ENCODE peak calls at places on chromosome 11, in nine cellular contexts. G is iris pigment epithelial cell; E is AG08395; L is nucleus accumbens; F is BE2C; U is HEK293T; C is mesothelial cell of epicardium; X is natural killer cell treated with Interleukin-12 subunit alpha and Interleukin-12 subunit beta and Interleukin-15 and Interleukin-18, amount 100 ng/mL, for 72 hours; J is suprapubic skin. Z is an unnamed sample.
A peak's percentile ranks its signal among the peaks of the same experiment; 100 is the strongest.

GRCh38 chr11:60973699-60974098 is 2.2 kb downstream of the CD6 start:
- DNase-seq in F (no peak), E (no peak), X (no peak), J (peak; percentile 17), U (no peak), G (no peak), L (no peak), C (no peak), Z (no peak)

GRCh38 chr11:10026514-10026913 is 267.5 kb downstream of the SBF2 start:
- DNase-seq in L (no peak), F (no peak), U (no peak), G (peak; percentile 84), C (no peak), X (no peak), J (no peak), E (peak; percentile 6), Z (no peak)

GRCh38 chr11:1305063-1305495 is 4.4 kb downstream of the TOLLIP start:
- DNase-seq in F (no peak), E (no peak), J (peak; percentile 60), C (no peak), G (no peak), U (no peak), L (no peak), X (no peak), Z (no peak)

GRCh38 chr11:78653294-78653909 is 78.7 kb upstream of the NARS2 start:
- DNase-seq in C (no peak), F (no peak), E (no peak), L (no peak), U (no peak), J (no peak), G (no peak), X (no peak), Z (no peak)

GRCh38 chr11:74085542-74085892 is 76.6 kb upstream of the UCP3 start:
- DNase-seq in E (no peak), G (peak; percentile 63), X (no peak), U (no peak), F (no peak), C (no peak), L (no peak), J (no peak), Z (peak; percentile 11)

GRCh38 chr11:80702264-80702663 is 1261.4 kb upstream of the TENM4 start:
- DNase-seq in X (no peak), F (no peak), E (no peak), J (no peak), U (no peak), L (no peak), G (no peak), C (no peak), Z (no peak)

GRCh38 chr11:69443968-69444364 is 37.5 kb upstream of the LINC01488 start:
- DNase-seq in C (no peak), E (peak; percentile 25), G (peak; percentile 59), X (no peak), U (no peak), F (no peak), L (no peak), J (no peak), Z (no peak)

GRCh38 chr11:94030059-94030458 is 8.9 kb downstream of the HEPHL1 start:
- DNase-seq in G (no peak), U (no peak), C (no peak), J (no peak), L (no peak), E (no peak), F (no peak), X (no peak), Z (no peak)

GRCh38 chr11:110319501-110319900 is 23.1 kb upstream of the RDX start:
- DNase-seq in E (no peak), G (no peak), X (no peak), J (no peak), F (no peak), L (no peak), C (no peak), U (no peak), Z (no peak)

GRCh38 chr11:34332524-34332923 is 25.3 kb downstream of the ABTB2 start:
- DNase-seq in J (no peak), G (no peak), U (no peak), X (no peak), C (no peak), E (no peak), F (no peak), L (no peak), Z (no peak)

GRCh38 chr11:75780888-75781287 is 12.3 kb downstream of the DGAT2 start:
- DNase-seq in E (no peak), C (no peak), F (no peak), L (no peak), X (peak; percentile 44), J (no peak), G (no peak), U (no peak), Z (no peak)

GRCh38 chr11:102061276-102061675 is 14.0 kb downstream of the CFAP300 start:
- DNase-seq in U (peak; percentile 36), G (peak; percentile 25), F (no peak), E (peak; percentile 2), C (no peak), X (no peak), L (no peak), J (no peak), Z (no peak)

GRCh38 chr11:113644605-113645004 is 61.5 kb downstream of the TMPRSS5 start:
- DNase-seq in L (no peak), X (no peak), C (no peak), J (no peak), G (no peak), U (no peak), E (no peak), F (peak; percentile 77), Z (no peak)

GRCh38 chr11:113689711-113690618 is 16.1 kb downstream of the TMPRSS5 start:
- DNase-seq in J (no peak), F (no peak), X (no peak), L (no peak), E (no peak), C (no peak), U (no peak), G (no peak), Z (no peak)

GRCh38 chr11:122392508-122392907 is 263.0 kb upstream of the UBASH3B start:
- DNase-seq in X (no peak), C (no peak), G (no peak), U (no peak), E (no peak), J (no peak), F (no peak), L (no peak), Z (no peak)

GRCh38 chr11:2140411-2141400 is 1.5 kb upstream of the IGF2 start:
- DNase-seq in J (no peak), G (no peak), L (no peak), U (no peak), E (no peak), F (peak; percentile 55), X (no peak), C (no peak), Z (no peak)

GRCh38 chr11:9982127-9982795 is 311.8 kb downstream of the SBF2 start:
- DNase-seq in C (no peak), U (no peak), G (peak; percentile 58), F (no peak), E (peak; percentile 33), X (no peak), L (no peak), J (no peak), Z (no peak)

GRCh38 chr11:115222218-115222862 is 281.9 kb downstream of the CADM1 start:
- DNase-seq in E (peak; percentile 88), C (no peak), X (no peak), U (no peak), L (no peak), J (no peak), G (peak; percentile 97), F (no peak), Z (peak; percentile 74)

GRCh38 chr11:104899226-104899625 is 966 bp upstream of the CASP12 start:
- DNase-seq in C (no peak), X (no peak), L (no peak), U (no peak), G (no peak), F (no peak), E (no peak), J (no peak), Z (no peak)

GRCh38 chr11:86438685-86439084 is 64.0 kb downstream of the CCDC81 start:
- DNase-seq in L (no peak), X (no peak), C (no peak), G (peak; percentile 79), U (no peak), F (no peak), J (no peak), E (no peak), Z (peak; percentile 58)

GRCh38 chr11:66877585-66877984 is 20.7 kb downstream of the LRFN4 start:
- DNase-seq in G (peak; percentile 59), C (no peak), X (peak; percentile 8), E (no peak), L (no peak), U (no peak), F (no peak), J (no peak), Z (no peak)

GRCh38 chr11:77147668-77148321 is 19.7 kb downstream of the MYO7A start:
- DNase-seq in X (no peak), J (no peak), L (no peak), E (peak; percentile 27), C (no peak), F (no peak), U (no peak), G (no peak), Z (no peak)

GRCh38 chr11:2317354-2318050 is 15.7 kb downstream of the TSPAN32 start:
- DNase-seq in C (no peak), E (no peak), J (peak; percentile 52), U (no peak), F (no peak), X (peak; percentile 59), L (no peak), G (no peak), Z (no peak)

GRCh38 chr11:118930152-118930712 is 4.5 kb upstream of the BCL9L start:
- DNase-seq in L (peak; percentile 15), F (peak; percentile 75), G (peak; percentile 62), U (peak; percentile 80), C (no peak), E (peak; percentile 74), J (peak; percentile 93), X (peak; percentile 80), Z (peak; percentile 55)

GRCh38 chr11:123111465-123111864 is 49.5 kb upstream of the HSPA8 start:
- DNase-seq in E (peak; percentile 45), X (no peak), J (no peak), C (no peak), F (no peak), U (peak; percentile 48), L (no peak), G (peak; percentile 62), Z (peak; percentile 57)

GRCh38 chr11:1401001-1401445 is 11.3 kb downstream of the BRSK2 start:
- DNase-seq in G (no peak), F (no peak), X (no peak), E (no peak), J (no peak), L (no peak), U (no peak), C (no peak), Z (no peak)

GRCh38 chr11:65456418-65456817 is 33.8 kb downstream of the NEAT1 start:
- DNase-seq in L (no peak), G (no peak), X (no peak), J (no peak), F (no peak), U (no peak), E (peak; percentile 29), C (no peak), Z (no peak)

GRCh38 chr11:94129505-94130335 is 1.1 kb downstream of the PANX1 start:
- DNase-seq in E (no peak), G (peak; percentile 63), J (no peak), U (no peak), F (no peak), C (no peak), L (no peak), X (no peak), Z (no peak)

GRCh38 chr11:13362596-13363109 is 85.1 kb downstream of the BMAL1 start:
- DNase-seq in X (no peak), E (no peak), L (no peak), J (no peak), F (no peak), U (no peak), C (no peak), G (no peak), Z (no peak)

Z was measured in RCC 7860.